ENCODE peak calls at places on chromosomes 2 and 18, in four cellular contexts. X is lower lobe of right lung, Z is AG04450, I is tibial artery. K is an unnamed sample.

GRCh38 chr2:85767803-85768665 is 14.2 kb downstream of the ATOH8 start:
- DNase-seq in I (no peak), Z (no peak), X (no peak), K (no peak)

GRCh38 chr18:26227051-26227672 is 917 bp downstream of the TAF4B start:
- DNase-seq in Z (no peak), I (peak), X (no peak), K (no peak)

GRCh38 chr2:224147174-224147573 is 108.1 kb upstream of the SERPINE2 start:
- DNase-seq in X (no peak), Z (no peak), I (no peak), K (no peak)

GRCh38 chr18:74040459-74041332 is 106.9 kb downstream of the FBXO15 start:
- DNase-seq in I (no peak), Z (no peak), X (peak), K (no peak)

GRCh38 chr2:8096484-8096883 is 585.4 kb upstream of the ID2 start:
- DNase-seq in X (no peak), Z (no peak), I (no peak), K (no peak)

GRCh38 chr2:37812414-37812813 is 112.7 kb upstream of the RMDN2 start:
- DNase-seq in I (no peak), X (no peak), Z (no peak), K (no peak)

GRCh38 chr18:27121108-27121507 is 64.0 kb downstream of the CHST9 start:
- DNase-seq in I (no peak), X (no peak), Z (no peak), K (no peak)

GRCh38 chr2:118786691-118787090 is 60.8 kb downstream of the EN1 start:
- DNase-seq in Z (no peak), I (no peak), X (no peak), K (no peak)

GRCh38 chr2:173891315-173892037 is 73.7 kb downstream of the SP3 start:
- DNase-seq in X (no peak), Z (no peak), I (no peak), K (no peak)

GRCh38 chr2:33518929-33519328 is 42.5 kb downstream of the RASGRP3 start:
- DNase-seq in X (no peak), Z (peak), I (no peak), K (no peak)

GRCh38 chr2:119859528-119859927 is 99.8 kb downstream of the PTPN4 start:
- DNase-seq in I (no peak), Z (no peak), X (no peak), K (no peak)
- TF ChIP-seq CTCF in I (no peak), Z (no peak), X (no peak), K (no peak)

DNA sequence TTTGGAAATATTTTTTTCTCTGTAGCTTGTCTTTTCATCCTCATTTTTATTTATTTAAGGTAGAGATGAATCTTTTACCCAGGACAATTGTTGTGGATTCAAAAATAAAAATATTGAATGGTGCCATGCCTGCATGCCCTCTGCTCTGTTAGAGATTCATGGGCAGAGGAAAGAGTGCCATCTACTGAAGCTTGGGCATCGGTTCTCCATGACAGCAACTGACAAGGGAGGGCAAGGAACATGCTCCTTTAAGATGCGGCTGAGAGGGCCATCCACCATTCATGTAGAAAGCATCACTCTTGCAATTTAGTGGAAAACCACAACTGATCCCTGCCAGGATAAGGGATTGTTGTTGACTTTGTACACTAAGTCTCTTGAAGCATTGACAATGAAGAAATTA is 79.9 kb downstream of the PARD3B start:
- DNase-seq in I (no peak), X (no peak), Z (no peak), K (no peak)
- TF ChIP-seq CTCF in I (no peak), X (no peak), Z (no peak), K (no peak)

GRCh38 chr18:11963991-11964484 is 17.3 kb upstream of the IMPA2 start:
- DNase-seq in X (no peak), I (no peak), Z (no peak), K (no peak)
- TF ChIP-seq CTCF in X (no peak), I (no peak), Z (peak), K (no peak)

GRCh38 chr2:75710577-75711253 is at the start of gene GCFC2:
- DNase-seq in X (peak), I (peak), Z (peak), K (peak)
- TF ChIP-seq CTCF in X (peak), I (peak), Z (peak), K (peak)

DNA sequence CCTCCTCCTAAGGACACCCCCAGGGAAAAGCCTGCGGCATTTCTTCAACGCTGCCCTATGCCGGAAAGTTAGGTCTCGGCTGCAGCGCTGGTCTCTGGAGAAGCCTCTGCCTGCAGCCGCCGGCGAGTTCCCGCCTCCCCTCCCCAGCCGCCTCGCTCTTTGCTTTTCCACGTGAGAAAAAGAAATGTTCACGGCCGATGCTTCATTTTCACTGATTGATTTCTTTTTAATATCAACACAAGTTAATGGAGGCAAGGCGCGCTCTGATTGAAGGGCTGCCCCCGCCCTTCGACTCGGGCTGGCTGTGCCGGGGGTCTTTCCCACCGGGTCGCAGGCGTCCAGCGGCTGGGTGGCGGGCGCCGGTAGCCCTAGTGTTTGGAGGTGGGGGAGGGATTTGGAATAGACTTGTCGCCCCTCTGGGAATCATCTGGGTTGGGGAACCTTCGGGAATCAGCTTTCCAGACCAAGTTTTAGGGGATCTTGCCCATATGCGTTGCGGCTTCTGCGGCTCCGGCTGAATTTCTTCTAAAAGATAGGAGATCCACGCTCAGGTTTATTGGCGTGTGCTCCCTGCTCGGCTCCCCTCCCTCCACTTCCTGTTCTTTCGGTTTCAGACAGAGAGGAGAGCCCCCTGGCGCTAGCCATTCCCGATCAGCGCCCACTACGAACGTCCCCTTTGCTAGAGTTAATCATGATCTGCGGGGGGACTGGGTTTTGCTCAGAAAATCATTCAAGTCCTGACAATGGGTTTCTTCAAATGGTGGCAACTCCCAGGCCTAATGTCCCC is 4.1 kb downstream of the NRP2 start:
- DNase-seq in X (no peak), Z (no peak), I (no peak), K (no peak)
- TF ChIP-seq CTCF in X (no peak), Z (peak), I (no peak), K (no peak)

K was measured in thyroid gland.